ENCODE peak calls at places on chromosome 9, in four cellular contexts. F, U, N and D are unnamed samples.

GRCh38 chr9:99049228-99049627 is 55.7 kb upstream of the TGFBR1 start:
- DNase-seq in F (no peak), N (no peak), U (no peak), D (no peak)

GRCh38 chr9:27157736-27158135 is 48.7 kb downstream of the TEK start:
- DNase-seq in F (no peak), U (no peak), N (no peak), D (no peak)

GRCh38 chr9:83066771-83067170 is 3.8 kb upstream of the RASEF start:
- DNase-seq in N (no peak), F (peak), U (no peak), D (peak)

GRCh38 chr9:37667706-37668672 is 17.2 kb downstream of the FRMPD1 start:
- DNase-seq in F (no peak), U (peak), N (peak), D (no peak)

GRCh38 chr9:113503131-113503541 is 39.6 kb downstream of the RGS3 start:
- DNase-seq in N (no peak), U (no peak), F (no peak), D (no peak)

GRCh38 chr9:119726035-119726434 is 356.8 kb upstream of the BRINP1 start:
- DNase-seq in F (no peak), U (no peak), N (no peak), D (no peak)

GRCh38 chr9:104976196-104976595 is 48.2 kb upstream of the ABCA1 start:
- DNase-seq in U (no peak), F (no peak), N (no peak), D (no peak)

GRCh38 chr9:121651014-121651294 is 480 bp upstream of the DAB2IP start:
- DNase-seq in F (no peak), U (no peak), N (no peak), D (no peak)

GRCh38 chr9:86410281-86410680 is 56.1 kb upstream of the TUT7 start:
- DNase-seq in N (no peak), U (no peak), F (no peak), D (no peak)

GRCh38 chr9:14056235-14056930 is 257.6 kb downstream of the NFIB start:
- DNase-seq in U (no peak), N (no peak), F (no peak), D (no peak)

GRCh38 chr9:21638104-21638503 is 156.0 kb upstream of the IFNE start:
- DNase-seq in U (no peak), F (no peak), N (no peak), D (no peak)

GRCh38 chr9:87497604-87498045 is at the start of gene DAPK1:
- DNase-seq in F (peak), U (peak), N (peak), D (peak)

GRCh38 chr9:557601-558201 is 283.8 kb upstream of the DMRT1 start:
- DNase-seq in N (no peak), F (peak), U (no peak), D (peak)

GRCh38 chr9:95762322-95762721 is 113.2 kb upstream of the ERCC6L2 start:
- DNase-seq in F (no peak), N (no peak), U (no peak), D (no peak)

GRCh38 chr9:16727452-16728127 is 142.9 kb downstream of the BNC2 start:
- DNase-seq in U (peak), F (no peak), N (no peak), D (no peak)

GRCh38 chr9:89278997-89279739 is 31.8 kb upstream of the CKS2 start:
- DNase-seq in U (peak), F (peak), N (peak), D (peak)

GRCh38 chr9:113309204-113309813 is 6.1 kb upstream of the RNF183 start:
- DNase-seq in F (peak), U (peak), N (no peak), D (peak)

GRCh38 chr9:126113756-126114408 is 212.7 kb upstream of the MVB12B start:
- DNase-seq in U (no peak), F (no peak), N (no peak), D (no peak)

GRCh38 chr9:27150758-27151431 is 41.9 kb downstream of the TEK start:
- DNase-seq in N (no peak), U (no peak), F (no peak), D (peak)